ENCODE peak calls at places on chromosomes 3 and 15, in seven cellular contexts. One of them, this sample, is unnamed.

GRCh38 chr3:70753572-70753971 is 441.1 kb upstream of the MDFIC2 start:
- DNase-seq in sigmoid colon: no peak
- DNase-seq in endothelial cell of umbilical vein: no peak
- DNase-seq in HCT116: no peak
- DNase-seq in H54: no peak
- DNase-seq in GM12891: no peak
- DNase-seq in gastrocnemius medialis: no peak
- DNase-seq in this sample: no peak

GRCh38 chr3:51681453-51681852 is 10.4 kb downstream of the TEX264 start:
- DNase-seq in gastrocnemius medialis: peak; percentile 23
- DNase-seq in H54: peak; percentile 66
- DNase-seq in HCT116: no peak
- DNase-seq in endothelial cell of umbilical vein: no peak
- DNase-seq in GM12891: no peak
- DNase-seq in sigmoid colon: no peak
- DNase-seq in this sample: no peak

GRCh38 chr3:169116056-169116693 is 547.3 kb downstream of the MECOM start:
- DNase-seq in endothelial cell of umbilical vein: no peak
- DNase-seq in GM12891: no peak
- DNase-seq in HCT116: no peak
- DNase-seq in sigmoid colon: no peak
- DNase-seq in H54: no peak
- DNase-seq in gastrocnemius medialis: no peak
- DNase-seq in this sample: no peak

GRCh38 chr3:54053882-54054281 is 68.5 kb upstream of the CACNA2D3 start:
- DNase-seq in sigmoid colon: no peak
- DNase-seq in gastrocnemius medialis: no peak
- DNase-seq in endothelial cell of umbilical vein: no peak
- DNase-seq in H54: no peak
- DNase-seq in GM12891: no peak
- DNase-seq in HCT116: no peak
- DNase-seq in this sample: no peak

GRCh38 chr3:14486460-14486859 is 53.7 kb downstream of the GRIP2 start:
- DNase-seq in H54: no peak
- DNase-seq in endothelial cell of umbilical vein: no peak
- DNase-seq in sigmoid colon: no peak
- DNase-seq in GM12891: no peak
- DNase-seq in gastrocnemius medialis: no peak
- DNase-seq in HCT116: no peak
- DNase-seq in this sample: no peak

GRCh38 chr3:116331370-116331769 is 113.9 kb downstream of the LSAMP start:
- DNase-seq in HCT116: no peak
- DNase-seq in endothelial cell of umbilical vein: no peak
- DNase-seq in gastrocnemius medialis: no peak
- DNase-seq in H54: no peak
- DNase-seq in sigmoid colon: no peak
- DNase-seq in GM12891: no peak
- DNase-seq in this sample: no peak

GRCh38 chr3:30299674-30300423 is 306.6 kb upstream of the TGFBR2 start:
- DNase-seq in H54: no peak
- DNase-seq in gastrocnemius medialis: no peak
- DNase-seq in endothelial cell of umbilical vein: no peak
- DNase-seq in GM12891: no peak
- DNase-seq in sigmoid colon: no peak
- DNase-seq in HCT116: no peak
- DNase-seq in this sample: no peak

GRCh38 chr15:75042730-75043508 is 19.5 kb downstream of the PPCDC start:
- DNase-seq in sigmoid colon: peak; percentile 84
- DNase-seq in endothelial cell of umbilical vein: peak; percentile 63
- DNase-seq in gastrocnemius medialis: peak; percentile 60
- DNase-seq in GM12891: peak; percentile 67
- DNase-seq in H54: no peak
- DNase-seq in HCT116: peak; percentile 43
- DNase-seq in this sample: peak; percentile 65

GRCh38 chr3:13480340-13481318 is 523 bp downstream of the HDAC11 start:
- DNase-seq in HCT116: no peak
- DNase-seq in H54: peak; percentile 36
- DNase-seq in sigmoid colon: peak; percentile 69
- DNase-seq in gastrocnemius medialis: no peak
- DNase-seq in GM12891: no peak
- DNase-seq in endothelial cell of umbilical vein: no peak
- DNase-seq in this sample: peak; percentile 30

GRCh38 chr3:16606398-16606797 is 1.2 kb upstream of the DAZL start:
- DNase-seq in sigmoid colon: no peak
- DNase-seq in GM12891: no peak
- DNase-seq in endothelial cell of umbilical vein: no peak
- DNase-seq in HCT116: no peak
- DNase-seq in H54: no peak
- DNase-seq in gastrocnemius medialis: no peak
- DNase-seq in this sample: no peak

GRCh38 chr3:188037116-188037718 is 116.7 kb upstream of the LPP start:
- DNase-seq in endothelial cell of umbilical vein: peak; percentile 43
- DNase-seq in GM12891: no peak
- DNase-seq in H54: no peak
- DNase-seq in gastrocnemius medialis: peak; percentile 63
- DNase-seq in HCT116: peak; percentile 28
- DNase-seq in sigmoid colon: no peak
- DNase-seq in this sample: peak; percentile 52

GRCh38 chr3:76206351-76206750 is 421.0 kb upstream of the ZNF717 start:
- DNase-seq in GM12891: no peak
- DNase-seq in endothelial cell of umbilical vein: no peak
- DNase-seq in H54: no peak
- DNase-seq in sigmoid colon: no peak
- DNase-seq in HCT116: no peak
- DNase-seq in gastrocnemius medialis: no peak
- DNase-seq in this sample: no peak

GRCh38 chr3:17420668-17421067 is 321.8 kb downstream of the TBC1D5 start:
- DNase-seq in endothelial cell of umbilical vein: peak; percentile 58
- DNase-seq in GM12891: no peak
- DNase-seq in gastrocnemius medialis: no peak
- DNase-seq in HCT116: no peak
- DNase-seq in sigmoid colon: no peak
- DNase-seq in H54: no peak
- DNase-seq in this sample: no peak

GRCh38 chr3:157133434-157134320 is 26.3 kb downstream of the CCNL1 start:
- DNase-seq in sigmoid colon: no peak
- DNase-seq in endothelial cell of umbilical vein: no peak
- DNase-seq in GM12891: no peak
- DNase-seq in H54: no peak
- DNase-seq in HCT116: no peak
- DNase-seq in gastrocnemius medialis: no peak
- DNase-seq in this sample: no peak

GRCh38 chr3:157134620-157135191 is 25.2 kb downstream of the CCNL1 start:
- DNase-seq in HCT116: no peak
- DNase-seq in GM12891: no peak
- DNase-seq in sigmoid colon: no peak
- DNase-seq in gastrocnemius medialis: peak; percentile 36
- DNase-seq in H54: no peak
- DNase-seq in endothelial cell of umbilical vein: no peak
- DNase-seq in this sample: no peak

GRCh38 chr3:157135671-157136396 is 24.1 kb downstream of the CCNL1 start:
- DNase-seq in gastrocnemius medialis: no peak
- DNase-seq in sigmoid colon: no peak
- DNase-seq in endothelial cell of umbilical vein: no peak
- DNase-seq in HCT116: no peak
- DNase-seq in GM12891: no peak
- DNase-seq in H54: no peak
- DNase-seq in this sample: peak; percentile 50

GRCh38 chr3:157139938-157140534 is 19.9 kb downstream of the CCNL1 start:
- DNase-seq in H54: no peak
- DNase-seq in sigmoid colon: no peak
- DNase-seq in gastrocnemius medialis: no peak
- DNase-seq in HCT116: no peak
- DNase-seq in endothelial cell of umbilical vein: no peak
- DNase-seq in GM12891: no peak
- DNase-seq in this sample: no peak

DNA sequence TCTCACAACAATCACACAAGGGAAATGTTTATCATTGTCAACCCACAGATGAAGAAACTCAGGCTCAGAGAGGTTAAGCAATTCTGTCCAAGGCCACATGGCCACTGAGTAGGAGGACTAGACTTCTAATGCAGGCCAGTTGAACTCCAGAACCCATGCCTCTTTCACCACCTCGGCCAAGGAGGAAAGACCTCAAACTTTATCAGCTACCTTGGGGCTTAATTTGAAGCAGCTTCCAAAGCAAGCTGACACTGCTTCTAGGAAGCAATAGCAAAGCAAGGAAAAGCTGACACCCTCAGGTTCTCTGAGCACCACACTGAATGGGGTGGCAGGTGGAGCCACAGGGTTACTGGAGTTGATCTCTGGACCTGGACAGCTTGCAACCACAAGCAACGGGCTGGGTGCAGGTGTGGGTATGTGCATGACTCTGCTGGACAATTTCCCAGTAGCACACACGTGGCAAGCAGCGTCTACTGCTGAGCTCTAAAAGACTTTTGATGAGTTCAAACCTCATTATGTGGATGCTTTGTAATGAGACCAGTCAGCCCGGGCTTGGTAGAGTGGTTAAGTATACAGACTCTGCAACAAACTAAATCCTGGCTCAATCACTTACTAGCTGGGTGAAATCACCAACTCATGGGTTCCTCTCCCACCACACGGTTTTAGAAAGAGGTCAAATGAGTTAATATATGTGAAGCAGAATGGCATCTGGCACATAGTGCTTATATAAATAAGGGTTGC is 23.1 kb downstream of the CCNL1 start:
- DNase-seq in GM12891: no peak
- DNase-seq in endothelial cell of umbilical vein: no peak
- DNase-seq in HCT116: no peak
- DNase-seq in H54: no peak
- DNase-seq in gastrocnemius medialis: peak; percentile 57
- DNase-seq in sigmoid colon: no peak
- DNase-seq in this sample: no peak
- TF ChIP-seq POLR2A in GM12891: no peak
- TF ChIP-seq POLR2A in endothelial cell of umbilical vein: no peak
- TF ChIP-seq POLR2A in HCT116: no peak
- TF ChIP-seq POLR2A in H54: no peak
- TF ChIP-seq POLR2A in gastrocnemius medialis: no peak
- TF ChIP-seq POLR2A in sigmoid colon: no peak
- TF ChIP-seq POLR2A in this sample: no peak

GRCh38 chr15:57109005-57109404 is 190.6 kb downstream of the TCF12 start:
- DNase-seq in gastrocnemius medialis: no peak
- DNase-seq in sigmoid colon: no peak
- DNase-seq in HCT116: no peak
- DNase-seq in endothelial cell of umbilical vein: no peak
- DNase-seq in GM12891: no peak
- DNase-seq in H54: no peak
- DNase-seq in this sample: no peak
- TF ChIP-seq POLR2A in gastrocnemius medialis: no peak
- TF ChIP-seq POLR2A in sigmoid colon: no peak
- TF ChIP-seq POLR2A in HCT116: no peak
- TF ChIP-seq POLR2A in endothelial cell of umbilical vein: no peak
- TF ChIP-seq POLR2A in GM12891: no peak
- TF ChIP-seq POLR2A in H54: no peak
- TF ChIP-seq POLR2A in this sample: no peak

GRCh38 chr15:68817304-68818087 is 3.2 kb downstream of the ANP32A start:
- DNase-seq in sigmoid colon: peak; percentile 84
- DNase-seq in H54: peak; percentile 30
- DNase-seq in HCT116: no peak
- DNase-seq in GM12891: no peak
- DNase-seq in endothelial cell of umbilical vein: peak; percentile 62
- DNase-seq in gastrocnemius medialis: peak; percentile 67
- DNase-seq in this sample: peak; percentile 66

GRCh38 chr15:68820205-68820588 is 498 bp downstream of the ANP32A start:
- DNase-seq in gastrocnemius medialis: peak; percentile 51
- DNase-seq in GM12891: no peak
- DNase-seq in H54: no peak
- DNase-seq in HCT116: no peak
- DNase-seq in endothelial cell of umbilical vein: peak; percentile 39
- DNase-seq in sigmoid colon: peak; percentile 79
- DNase-seq in this sample: peak; percentile 43

GRCh38 chr15:68819451-68820204 is 1.1 kb downstream of the ANP32A start:
- DNase-seq in endothelial cell of umbilical vein: peak; percentile 59
- DNase-seq in sigmoid colon: peak; percentile 76
- DNase-seq in HCT116: no peak
- DNase-seq in H54: peak; percentile 23
- DNase-seq in GM12891: no peak
- DNase-seq in gastrocnemius medialis: peak; percentile 47
- DNase-seq in this sample: peak; percentile 54

GRCh38 chr15:68818088-68818670 is 2.5 kb downstream of the ANP32A start:
- DNase-seq in GM12891: no peak
- DNase-seq in endothelial cell of umbilical vein: peak; percentile 77
- DNase-seq in H54: peak; percentile 45
- DNase-seq in HCT116: no peak
- DNase-seq in sigmoid colon: peak; percentile 83
- DNase-seq in gastrocnemius medialis: peak; percentile 69
- DNase-seq in this sample: peak; percentile 79

DNA sequence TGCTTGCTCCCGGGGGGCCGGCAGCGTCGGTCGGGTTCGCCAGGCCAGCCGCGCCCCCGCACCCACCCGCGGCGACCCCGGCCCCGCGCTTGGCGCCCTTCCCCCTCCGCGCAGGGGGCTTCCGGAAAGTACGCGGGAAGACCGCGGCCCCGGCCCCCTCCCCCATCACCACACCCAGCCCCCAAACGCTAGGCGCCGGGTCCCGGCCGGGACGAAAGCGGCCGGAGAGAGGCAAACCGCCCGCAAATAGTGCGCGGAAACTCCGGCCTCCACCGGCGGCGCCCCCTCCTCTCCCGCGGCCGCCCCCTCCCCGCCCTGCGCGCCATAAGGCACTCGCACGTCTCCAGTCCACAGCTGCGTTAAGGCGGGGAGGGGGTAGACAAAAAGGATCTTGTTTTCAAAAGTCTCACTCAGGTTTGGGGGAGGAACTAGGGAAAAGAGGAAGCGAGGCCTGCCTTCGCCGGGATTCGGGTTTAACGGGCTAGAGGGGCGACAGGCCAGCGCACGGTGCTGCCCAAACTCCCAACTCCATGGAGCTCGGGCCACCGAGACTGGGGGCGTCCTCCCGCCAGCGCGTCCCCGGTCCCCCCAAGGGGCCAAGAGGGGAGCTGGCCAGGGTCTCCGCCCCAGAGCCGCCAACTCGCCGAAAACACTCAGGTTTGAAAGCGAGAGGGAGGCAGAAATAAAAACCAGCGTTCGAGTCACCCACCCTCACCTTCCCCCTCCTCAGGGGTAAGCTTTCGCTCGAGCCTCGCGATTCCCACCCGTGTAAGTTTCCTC is 1.8 kb downstream of the ANP32A start:
- DNase-seq in H54: no peak
- DNase-seq in sigmoid colon: peak; percentile 80
- DNase-seq in GM12891: no peak
- DNase-seq in HCT116: no peak
- DNase-seq in endothelial cell of umbilical vein: peak; percentile 53
- DNase-seq in gastrocnemius medialis: peak; percentile 35
- DNase-seq in this sample: peak; percentile 42
- TF ChIP-seq POLR2A in H54: peak; percentile 28
- TF ChIP-seq POLR2A in sigmoid colon: peak; percentile 53
- TF ChIP-seq POLR2A in GM12891: no peak
- TF ChIP-seq POLR2A in HCT116: no peak
- TF ChIP-seq POLR2A in endothelial cell of umbilical vein: no peak
- TF ChIP-seq POLR2A in gastrocnemius medialis: no peak
- TF ChIP-seq POLR2A in this sample: no peak

DNA sequence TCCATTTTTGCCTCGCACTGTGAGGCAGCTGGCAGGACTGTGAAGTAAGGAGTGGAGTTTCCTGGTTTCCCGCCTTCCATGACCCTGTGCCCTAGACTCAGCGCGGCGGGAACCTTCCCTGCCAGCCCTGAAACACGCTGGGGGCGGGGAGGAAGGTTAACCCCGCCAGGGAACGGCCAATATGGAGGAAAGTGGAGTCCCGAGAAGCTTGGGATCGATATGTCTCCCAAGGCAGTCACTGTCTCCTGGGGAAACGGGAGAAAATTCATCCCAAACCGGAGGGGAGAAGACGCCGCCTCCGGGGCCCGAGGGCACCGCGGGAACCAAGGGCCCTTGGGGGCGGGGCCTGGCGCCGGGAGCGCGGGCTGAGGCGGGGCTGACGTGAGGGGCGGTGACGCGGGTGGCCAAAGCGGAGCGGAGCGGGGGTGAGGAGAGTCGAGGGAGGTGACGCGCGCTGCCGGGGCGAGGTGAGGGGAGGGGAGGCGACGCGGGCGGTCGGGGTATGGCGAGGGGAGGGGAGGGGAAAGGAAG is at the start of gene HMCES:
- DNase-seq in HCT116: peak; percentile 60
- DNase-seq in gastrocnemius medialis: peak; percentile 88
- DNase-seq in sigmoid colon: peak; percentile 96
- DNase-seq in GM12891: peak; percentile 68
- DNase-seq in endothelial cell of umbilical vein: peak; percentile 90
- DNase-seq in H54: peak; percentile 94
- DNase-seq in this sample: peak; percentile 92
- TF ChIP-seq POLR2A in HCT116: no peak
- TF ChIP-seq POLR2A in gastrocnemius medialis: peak; percentile 83
- TF ChIP-seq POLR2A in sigmoid colon: peak; percentile 69
- TF ChIP-seq POLR2A in GM12891: no peak
- TF ChIP-seq POLR2A in endothelial cell of umbilical vein: no peak
- TF ChIP-seq POLR2A in H54: peak; percentile 78
- TF ChIP-seq POLR2A in this sample: peak; percentile 66